ENCODE peak calls at places on chromosomes 2 and 18, in eight cellular contexts. X, G, D, Q, Y, B, N and L are unnamed samples. For H3K27me3 and H3K36me3, the result is how much of the 10 kb centered on the place peaks cover.

GRCh38 chr2:74982581-74982980 is 24.1 kb downstream of the POLE4 start:
- DNase-seq in Q (no peak), B (no peak), Y (no peak), G (no peak), X (no peak), N (no peak), D (no peak), L (no peak)

GRCh38 chr2:119678021-119678656 is 862 bp upstream of the TMEM177 start:
- DNase-seq in D (no peak), B (no peak), Q (peak), N (no peak), Y (no peak), X (peak), G (no peak), L (peak)

GRCh38 chr2:24409700-24410556 is 49.6 kb upstream of the ITSN2 start:
- DNase-seq in N (no peak), Q (peak), G (peak), Y (peak), D (no peak), B (no peak), X (peak), L (peak)

GRCh38 chr2:24527536-24527935 is 36.5 kb downstream of the NCOA1 start:
- DNase-seq in B (no peak), X (no peak), G (no peak), Y (no peak), D (no peak), Q (no peak), N (no peak), L (no peak)

GRCh38 chr2:15943378-15943851 is 3.1 kb downstream of the MYCN start:
- DNase-seq in N (no peak), B (peak), X (no peak), G (no peak), D (peak), Y (peak), Q (peak), L (peak)

GRCh38 chr2:149715005-149715592 is 127.5 kb upstream of the MMADHC start:
- DNase-seq in G (no peak), X (no peak), Y (peak), D (no peak), B (no peak), Q (no peak), N (no peak), L (peak)

GRCh38 chr18:9081940-9082339 is 20.6 kb upstream of the NDUFV2 start:
- DNase-seq in Q (no peak), N (no peak), G (no peak), B (no peak), Y (no peak), X (no peak), D (no peak), L (no peak)

GRCh38 chr2:69616755-69617154 is 26.8 kb downstream of the AAK1 start:
- DNase-seq in G (no peak), Y (no peak), Q (no peak), D (no peak), X (no peak), N (no peak), B (no peak), L (no peak)

GRCh38 chr2:221308507-221309054 is 263.5 kb downstream of the EPHA4 start:
- DNase-seq in D (no peak), N (no peak), G (no peak), Y (peak), X (no peak), B (no peak), Q (no peak), L (no peak)

GRCh38 chr2:143742631-143743030 is 613.4 kb downstream of the ARHGAP15 start:
- DNase-seq in N (no peak), X (no peak), G (no peak), B (no peak), Q (no peak), Y (no peak), D (no peak), L (no peak)

GRCh38 chr2:237500681-237501424 is 13.8 kb downstream of the MLPH start:
- DNase-seq in G (no peak), Y (peak), X (no peak), Q (no peak), N (no peak), B (peak), D (peak), L (no peak)

GRCh38 chr18:51211552-51211951 is 14.1 kb upstream of the MEX3C start:
- DNase-seq in D (peak), B (peak), X (no peak), Q (no peak), N (peak), Y (no peak), G (peak), L (no peak)

GRCh38 chr2:172734711-172735645 is 667 bp upstream of the RAPGEF4 start:
- DNase-seq in B (no peak), Q (no peak), Y (no peak), N (no peak), D (no peak), X (no peak), G (no peak), L (peak)
- H3K4me3 ChIP-seq in B (peak), Q (peak), Y (peak), N (peak), D (no peak), X (peak), G (no peak), L (peak)

DNA sequence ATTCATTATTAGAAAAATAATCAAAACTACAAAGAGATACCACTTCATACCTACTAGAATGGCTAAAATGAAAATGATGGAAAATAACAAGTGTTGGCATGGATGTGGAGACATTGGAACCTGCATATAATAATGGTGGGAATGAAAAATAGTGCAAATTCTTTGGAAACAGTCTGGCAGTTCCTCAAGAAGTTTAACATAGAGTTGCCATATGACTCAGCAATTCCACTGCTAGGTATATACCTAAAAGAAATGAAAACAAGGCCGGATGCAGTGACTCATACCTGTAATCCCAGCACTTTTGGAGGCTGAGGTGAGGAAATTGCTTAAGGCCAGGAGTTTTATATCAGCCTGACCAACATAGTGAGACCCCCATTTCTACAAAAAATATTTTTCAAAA is 41.6 kb upstream of the ACYP2 start:
- DNase-seq in X (no peak), Q (no peak), N (no peak), D (no peak), B (no peak), Y (no peak), G (no peak), L (no peak)
- H3K27me3 ChIP-seq in X (under half), Q (under half), N (under half), D (under half), B (under half), Y (under half), G (under half), L (under half)

GRCh38 chr18:199768-200167 is 41.4 kb downstream of the USP14 start:
- DNase-seq in Y (no peak), X (no peak), N (no peak), Q (no peak), D (no peak), G (no peak), B (no peak), L (no peak)
- H3K36me3 ChIP-seq in Y (half or more), X (under half), N (under half), Q (half or more), D (half or more), G (under half), B (half or more), L (under half)

GRCh38 chr2:154694881-154695280 is 3.6 kb upstream of the KCNJ3 start:
- DNase-seq in X (no peak), N (no peak), D (no peak), B (no peak), Q (no peak), Y (no peak), G (no peak), L (peak)
- H3K4me3 ChIP-seq in X (no peak), N (no peak), D (no peak), B (no peak), Q (no peak), Y (no peak), G (no peak), L (no peak)

GRCh38 chr2:26892133-26892532 is 44.2 kb downstream of the DPYSL5 start:
- DNase-seq in Y (no peak), B (no peak), X (no peak), Q (no peak), G (no peak), D (peak), N (no peak), L (no peak)

GRCh38 chr2:26894136-26894535 is 46.2 kb downstream of the DPYSL5 start:
- DNase-seq in N (no peak), X (no peak), B (no peak), G (no peak), Y (no peak), D (peak), Q (no peak), L (no peak)

GRCh38 chr2:26889796-26890195 is 41.9 kb downstream of the DPYSL5 start:
- DNase-seq in Y (no peak), D (peak), Q (no peak), B (no peak), X (no peak), N (no peak), G (no peak), L (no peak)

GRCh38 chr2:26890341-26891000 is 42.5 kb downstream of the DPYSL5 start:
- DNase-seq in B (no peak), D (peak), X (no peak), Y (no peak), G (no peak), Q (no peak), N (no peak), L (no peak)

DNA sequence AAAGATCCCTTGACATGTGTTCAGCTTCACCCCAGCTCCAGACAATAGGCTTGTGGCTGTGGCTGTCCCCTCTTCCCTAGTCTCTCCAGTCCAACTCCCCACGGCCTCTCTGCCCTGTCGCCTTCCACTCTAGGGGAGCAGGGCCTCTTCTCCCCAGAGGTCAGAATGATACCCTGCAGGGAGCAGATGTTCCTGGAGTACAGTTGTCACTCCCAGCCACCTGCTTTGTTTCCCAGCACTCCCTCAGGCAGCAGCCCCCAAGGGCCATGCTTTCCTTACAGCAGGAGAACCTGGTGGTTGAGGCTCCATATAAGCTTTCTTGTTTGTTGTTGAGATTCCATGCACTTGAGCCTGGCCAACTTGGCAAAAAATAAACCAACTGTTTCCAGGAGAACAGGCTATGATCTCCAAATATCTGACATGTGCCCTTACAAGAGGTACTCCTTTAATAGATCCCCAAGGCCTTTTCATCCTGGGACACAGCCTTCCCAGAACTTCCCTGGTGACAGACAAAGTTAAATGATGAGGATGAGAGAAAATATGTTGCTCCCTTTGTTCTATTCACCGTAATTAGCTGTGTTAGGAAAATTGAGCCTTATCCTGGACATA is 45.1 kb downstream of the DPYSL5 start:
- DNase-seq in Y (no peak), D (peak), N (no peak), X (no peak), Q (no peak), G (no peak), B (no peak), L (no peak)
- H3K27me3 ChIP-seq in Y (under half), D (under half), N (under half), X (under half), Q (under half), G (under half), B (under half), L (under half)

DNA sequence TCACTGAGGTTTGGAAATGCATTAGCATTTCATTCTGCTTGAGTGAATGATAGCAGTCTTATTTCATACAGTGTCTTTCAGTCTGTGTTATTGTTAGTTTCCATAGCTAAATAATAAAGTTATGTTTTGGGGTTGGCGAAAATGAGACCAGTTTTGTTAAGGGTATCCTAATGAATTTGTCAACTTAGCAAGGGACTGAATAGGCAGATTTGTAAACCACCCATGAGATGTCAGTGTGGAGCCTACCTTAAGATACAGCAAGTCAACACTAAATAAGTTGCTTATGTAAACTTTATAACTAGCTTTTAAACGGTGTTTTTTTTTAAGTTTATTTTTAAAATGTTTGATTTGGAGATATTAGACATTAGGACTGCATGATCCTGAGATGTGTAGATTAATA is 11.9 kb downstream of the NAPG start:
- DNase-seq in G (no peak), Y (no peak), Q (no peak), X (no peak), D (no peak), B (no peak), N (no peak), L (no peak)
- H3K36me3 ChIP-seq in G (under half), Y (under half), Q (half or more), X (under half), D (half or more), B (half or more), N (under half), L (under half)

GRCh38 chr2:10233131-10234012 is 69.3 kb upstream of the HPCAL1 start:
- DNase-seq in D (no peak), N (no peak), Q (no peak), Y (no peak), G (no peak), X (no peak), B (no peak), L (no peak)

GRCh38 chr2:10234409-10235094 is 68.2 kb upstream of the HPCAL1 start:
- DNase-seq in D (no peak), X (no peak), N (no peak), Y (no peak), G (no peak), B (peak), Q (no peak), L (peak)

GRCh38 chr2:10232096-10232815 is 70.4 kb upstream of the HPCAL1 start:
- DNase-seq in X (no peak), G (no peak), N (no peak), D (no peak), Y (no peak), B (no peak), Q (no peak), L (no peak)

GRCh38 chr2:10235099-10235908 is 67.4 kb upstream of the HPCAL1 start:
- DNase-seq in B (peak), G (no peak), Q (no peak), X (no peak), Y (no peak), N (no peak), D (no peak), L (no peak)

DNA sequence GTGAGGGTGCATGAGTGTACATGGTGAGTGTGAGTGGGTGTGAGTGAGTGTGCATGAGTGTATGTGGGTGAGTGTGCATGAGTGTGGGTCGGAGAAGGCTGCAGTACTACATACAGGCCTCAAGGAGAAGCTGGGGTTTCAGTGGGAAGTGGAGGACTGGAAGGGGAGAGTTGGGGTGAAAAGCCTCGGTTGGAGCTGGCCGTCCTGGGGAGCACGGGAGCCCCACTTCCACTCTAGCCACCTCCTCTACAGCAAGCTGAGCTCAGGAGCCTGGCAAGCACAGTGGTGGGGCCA is 68.7 kb upstream of the HPCAL1 start:
- DNase-seq in G (no peak), Y (no peak), B (no peak), D (no peak), N (no peak), Q (no peak), X (no peak), L (no peak)
- H3K4me3 ChIP-seq in G (no peak), Y (no peak), B (no peak), D (no peak), N (no peak), Q (no peak), X (no peak), L (no peak)

GRCh38 chr2:44931177-44931795 is 10.2 kb upstream of the SIX3 start:
- DNase-seq in B (no peak), N (no peak), D (no peak), Q (no peak), Y (no peak), G (no peak), X (no peak), L (peak)

GRCh38 chr2:44928660-44929471 is 12.6 kb upstream of the SIX3 start:
- DNase-seq in Q (no peak), B (no peak), Y (no peak), D (no peak), X (no peak), N (no peak), G (no peak), L (peak)

GRCh38 chr2:44927979-44928659 is 13.4 kb upstream of the SIX3 start:
- DNase-seq in Q (no peak), N (no peak), D (no peak), G (no peak), Y (no peak), X (no peak), B (no peak), L (peak)

GRCh38 chr2:44930274-44930826 is 11.2 kb upstream of the SIX3 start:
- DNase-seq in G (no peak), Q (no peak), Y (no peak), X (no peak), N (no peak), B (no peak), D (no peak), L (peak)

GRCh38 chr2:44929680-44930273 is 11.7 kb upstream of the SIX3 start:
- DNase-seq in N (no peak), B (no peak), X (no peak), Y (no peak), D (no peak), Q (no peak), G (no peak), L (no peak)
- H3K27me3 ChIP-seq in N (under half), B (under half), X (under half), Y (half or more), D (under half), Q (half or more), G (half or more), L (half or more)

GRCh38 chr18:39801848-39802247 is 2153.2 kb upstream of the PIK3C3 start:
- DNase-seq in X (no peak), N (no peak), B (no peak), D (no peak), G (no peak), Y (no peak), Q (no peak), L (no peak)
- H3K36me3 ChIP-seq in X (under half), N (under half), B (under half), D (under half), G (under half), Y (under half), Q (under half), L (under half)